ENCODE peak calls at places on chromosomes 13 and 19, in four cellular contexts. P is GM12878, M is K562, E is HepG2. O is an unnamed sample.

GRCh38 chr13:52707375-52707774 is 32.2 kb downstream of the CNMD start:
- DNase-seq in P (no peak), M (no peak), E (no peak), O (no peak)

GRCh38 chr19:49875801-49876421 is 1.2 kb downstream of the AKT1S1 start:
- DNase-seq in P (no peak), M (peak; percentile 58), E (peak; percentile 51), O (peak; percentile 63)

GRCh38 chr13:33743438-33744368 is 74.2 kb upstream of the RFC3 start:
- DNase-seq in P (peak; percentile 80), M (no peak), E (peak; percentile 10), O (no peak)

GRCh38 chr13:27774651-27775050 is 17.6 kb upstream of the GSX1 start:
- DNase-seq in P (no peak), M (no peak), E (no peak), O (no peak)

GRCh38 chr19:37817180-37817911 is 38.0 kb upstream of the ZNF573 start:
- DNase-seq in P (no peak), M (no peak), E (no peak), O (peak; percentile 95)

GRCh38 chr19:50461066-50461875 is 15.0 kb upstream of the EMC10 start:
- DNase-seq in P (peak; percentile 53), M (peak; percentile 88), E (peak; percentile 71), O (peak; percentile 77)

GRCh38 chr13:90752070-90752469 is 595.4 kb upstream of the MIR17HG start:
- DNase-seq in P (no peak), M (no peak), E (no peak), O (no peak)

GRCh38 chr19:49455729-49456128 is 2.7 kb downstream of the ALDH16A1 start:
- DNase-seq in P (no peak), M (no peak), E (no peak), O (no peak)

GRCh38 chr13:19681517-19681916 is 48.1 kb downstream of the MPHOSPH8 start:
- DNase-seq in P (no peak), M (no peak), E (no peak), O (peak; percentile 32)

GRCh38 chr19:7857727-7858701 is 16.2 kb downstream of the PRR36 start:
- DNase-seq in P (no peak), M (peak; percentile 84), E (no peak), O (peak; percentile 85)

GRCh38 chr13:77176350-77176749 is 149.4 kb upstream of the FBXL3 start:
- DNase-seq in P (no peak), M (no peak), E (peak; percentile 3), O (no peak)

GRCh38 chr13:113203507-113204377 is 4.7 kb downstream of the PCID2 start:
- DNase-seq in P (no peak), M (no peak), E (no peak), O (no peak)

GRCh38 chr19:38841787-38842438 is 7.9 kb downstream of the HNRNPL start:
- DNase-seq in P (no peak), M (peak; percentile 3), E (no peak), O (no peak)

GRCh38 chr19:48248081-48248833 is 7.5 kb downstream of the CARD8 start:
- DNase-seq in P (no peak), M (no peak), E (no peak), O (no peak)

GRCh38 chr13:50580684-50581305 is 262.7 kb downstream of the DLEU7 start:
- DNase-seq in P (no peak), M (no peak), E (no peak), O (no peak)

GRCh38 chr19:49361438-49362047 is 673 bp downstream of the TEAD2 start:
- DNase-seq in P (no peak), M (peak; percentile 90), E (peak; percentile 70), O (peak; percentile 72)

GRCh38 chr19:55113570-55114039 is 3.8 kb downstream of the PPP1R12C start:
- DNase-seq in P (no peak), M (peak; percentile 41), E (peak; percentile 38), O (peak; percentile 79)

GRCh38 chr13:75963318-75963717 is 327.2 kb downstream of the LMO7 start:
- DNase-seq in P (no peak), M (peak; percentile 16), E (peak; percentile 2), O (no peak)

GRCh38 chr19:35037716-35038622 is 3.6 kb upstream of the HPN start:
- DNase-seq in P (peak; percentile 30), M (no peak), E (no peak), O (no peak)

GRCh38 chr19:33520844-33521479 is 629 bp downstream of the PEPD start:
- DNase-seq in P (no peak), M (no peak), E (peak; percentile 33), O (no peak)

GRCh38 chr13:54287062-54287764 is 1258.6 kb downstream of the OLFM4 start:
- DNase-seq in P (no peak), M (no peak), E (no peak), O (no peak)

GRCh38 chr13:50650936-50651638 is 192.4 kb downstream of the DLEU7 start:
- DNase-seq in P (no peak), M (no peak), E (no peak), O (no peak)

GRCh38 chr19:46297700-46298476 is 1.0 kb downstream of the HIF3A start:
- DNase-seq in P (no peak), M (peak; percentile 55), E (no peak), O (peak; percentile 35)
- TF ChIP-seq SP1 in P (no peak), M (no peak), E (no peak), O (no peak)

GRCh38 chr13:36453518-36453917 is 21.2 kb downstream of the CCNA1 start:
- DNase-seq in P (no peak), M (no peak), E (no peak), O (no peak)
- TF ChIP-seq ATF2 in P (no peak), M (no peak), E (no peak), O (no peak)

GRCh38 chr19:5684694-5685430 is 4.0 kb downstream of the HSD11B1L start:
- DNase-seq in P (no peak), M (no peak), E (no peak), O (no peak)
- TF ChIP-seq ESRRA in P (no peak), M (no peak), E (no peak), O (no peak)

GRCh38 chr13:23801141-23801540 is 88.1 kb downstream of the MIPEP start:
- DNase-seq in P (no peak), M (no peak), E (no peak), O (no peak)

GRCh38 chr13:23797276-23797903 is 91.8 kb downstream of the MIPEP start:
- DNase-seq in P (no peak), M (no peak), E (no peak), O (no peak)

GRCh38 chr13:23804166-23804565 is 85.0 kb downstream of the MIPEP start:
- DNase-seq in P (no peak), M (no peak), E (no peak), O (no peak)

GRCh38 chr13:23796546-23796945 is 92.7 kb downstream of the MIPEP start:
- DNase-seq in P (no peak), M (no peak), E (peak; percentile 34), O (no peak)

DNA sequence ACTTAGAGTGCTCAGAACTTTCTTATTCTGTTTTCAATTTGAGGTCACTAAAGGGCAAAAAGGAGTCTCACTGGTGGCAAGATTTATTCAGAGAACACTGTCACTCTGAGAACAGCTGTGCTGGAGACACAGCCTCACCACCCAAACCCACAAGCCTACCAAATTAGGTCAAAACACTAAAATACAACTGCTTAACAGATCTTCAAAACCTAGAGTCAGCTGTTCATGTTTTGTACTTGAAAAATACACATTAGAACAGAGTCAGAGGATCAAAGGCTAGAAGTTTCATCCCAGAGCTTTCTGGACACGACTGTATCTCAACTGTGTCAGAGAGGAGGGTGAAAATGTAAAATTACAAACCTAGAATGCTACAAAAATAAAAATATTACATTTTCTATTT is 89.3 kb downstream of the MIPEP start:
- DNase-seq in P (peak; percentile 84), M (no peak), E (no peak), O (no peak)
- TF ChIP-seq SP1 in P (peak; percentile 51), M (no peak), E (no peak), O (no peak)

GRCh38 chr13:32315255-32316029 is at the start of the genes BRCA2 and ZAR1L:
- DNase-seq in P (peak; percentile 68), M (peak; percentile 71), E (peak; percentile 79), O (peak; percentile 81)

GRCh38 chr13:32314271-32314967 is 744 bp downstream of the ZAR1L start:
- DNase-seq in P (no peak), M (no peak), E (no peak), O (no peak)

GRCh38 chr13:32316476-32316875 is 1.2 kb downstream of the BRCA2 start:
- DNase-seq in P (no peak), M (no peak), E (no peak), O (no peak)

GRCh38 chr13:32314968-32315254 is 252 bp downstream of the ZAR1L start:
- DNase-seq in P (no peak), M (peak; percentile 26), E (peak; percentile 40), O (no peak)

GRCh38 chr13:32316030-32316344 is 679 bp downstream of the BRCA2 start:
- DNase-seq in P (peak; percentile 66), M (no peak), E (no peak), O (no peak)
- TF ChIP-seq ATF2 in P (no peak), M (no peak), E (no peak), O (no peak)